ENCODE peak calls at places on chromosomes 1 and 21, in four cellular contexts. O is HepG2, C is GM12878, I is K562. S is an unnamed sample.

GRCh38 chr1:239952348-239953307 is 139.1 kb upstream of the FMN2 start:
- DNase-seq in C (no peak), O (peak; percentile 29), I (peak; percentile 23), S (peak; percentile 63)

GRCh38 chr1:34753163-34753562 is 1.7 kb upstream of the GJB5 start:
- DNase-seq in I (no peak), C (no peak), O (no peak), S (no peak)

GRCh38 chr1:209808059-209808494 is 2.1 kb upstream of the IRF6 start:
- DNase-seq in O (peak; percentile 15), C (no peak), I (peak; percentile 72), S (no peak)

GRCh38 chr1:6724517-6725141 is 23.0 kb upstream of the DNAJC11 start:
- DNase-seq in C (no peak), O (peak; percentile 92), I (no peak), S (no peak)

GRCh38 chr1:154694995-154695394 is 87.0 kb upstream of the ADAR start:
- DNase-seq in C (no peak), I (no peak), O (no peak), S (no peak)

GRCh38 chr1:87202922-87203655 is 125.6 kb upstream of the LMO4 start:
- DNase-seq in I (no peak), O (no peak), C (peak; percentile 69), S (no peak)

GRCh38 chr1:212119397-212119837 is 83.9 kb downstream of the DTL start:
- DNase-seq in O (no peak), I (no peak), C (no peak), S (no peak)

GRCh38 chr1:163315773-163316374 is 5.9 kb upstream of the NUF2 start:
- DNase-seq in C (no peak), I (no peak), O (peak; percentile 31), S (peak; percentile 12)

GRCh38 chr21:33761104-33762036 is 119.1 kb downstream of the ITSN1 start:
- DNase-seq in I (peak; percentile 59), C (no peak), O (peak; percentile 73), S (peak; percentile 72)

GRCh38 chr21:40732243-40732642 is 114.7 kb downstream of the DSCAM start:
- DNase-seq in I (no peak), O (no peak), C (no peak), S (no peak)

GRCh38 chr1:10910490-10911273 is 101.8 kb upstream of the TARDBP start:
- DNase-seq in I (no peak), O (peak; percentile 16), C (no peak), S (no peak)

GRCh38 chr1:180353930-180354329 is 123.9 kb downstream of the LHX4 start:
- DNase-seq in C (no peak), O (no peak), I (no peak), S (no peak)

GRCh38 chr21:44846201-44846484 is 27.3 kb downstream of the PTTG1IP start:
- DNase-seq in C (no peak), O (no peak), I (no peak), S (no peak)

GRCh38 chr1:45929257-45929687 is 125.9 kb downstream of the MAST2 start:
- DNase-seq in I (no peak), O (peak; percentile 26), C (no peak), S (peak; percentile 12)

GRCh38 chr21:43373387-43374227 is 53.3 kb downstream of the SIK1 start:
- DNase-seq in O (no peak), C (no peak), I (no peak), S (no peak)

GRCh38 chr1:167473761-167474160 is 44.6 kb downstream of the CD247 start:
- DNase-seq in C (no peak), O (no peak), I (no peak), S (no peak)

GRCh38 chr1:21396516-21396915 is 43.4 kb upstream of the NBPF3 start:
- DNase-seq in I (no peak), C (no peak), O (no peak), S (no peak)

GRCh38 chr21:27300770-27301169 is 333.9 kb upstream of the ADAMTS5 start:
- DNase-seq in O (no peak), C (no peak), I (no peak), S (no peak)

GRCh38 chr21:45324430-45325205 is 36.9 kb upstream of the POFUT2 start:
- DNase-seq in I (no peak), O (no peak), C (no peak), S (no peak)

GRCh38 chr21:42684109-42684916 is 30.9 kb downstream of the PDE9A start:
- DNase-seq in C (no peak), O (no peak), I (no peak), S (no peak)

GRCh38 chr1:166155108-166155507 is 11.7 kb downstream of the FAM78B start:
- DNase-seq in C (no peak), O (no peak), I (no peak), S (no peak)

GRCh38 chr1:77387553-77387952 is 105.7 kb downstream of the AK5 start:
- DNase-seq in I (no peak), C (no peak), O (no peak), S (no peak)

GRCh38 chr1:164440222-164440621 is 118.8 kb upstream of the PBX1 start:
- DNase-seq in I (no peak), C (no peak), O (no peak), S (peak; percentile 46)

GRCh38 chr1:83860506-83861221 is 138.3 kb downstream of the TTLL7 start:
- DNase-seq in I (peak; percentile 52), O (peak; percentile 27), C (no peak), S (peak; percentile 69)

GRCh38 chr21:35512321-35512720 is 463.2 kb upstream of the RUNX1 start:
- DNase-seq in C (no peak), O (no peak), I (no peak), S (no peak)

GRCh38 chr21:35682874-35683549 is 377.3 kb downstream of the SETD4 start:
- DNase-seq in C (no peak), O (no peak), I (no peak), S (no peak)

GRCh38 chr1:45913183-45913924 is 109.9 kb downstream of the MAST2 start:
- DNase-seq in O (no peak), I (no peak), C (no peak), S (peak; percentile 18)

GRCh38 chr1:110870721-110871388 is 2.1 kb upstream of the CD53 start:
- DNase-seq in O (no peak), C (no peak), I (no peak), S (no peak)

GRCh38 chr1:178107823-178108222 is 13.9 kb downstream of the RASAL2 start:
- DNase-seq in C (no peak), I (no peak), O (no peak), S (no peak)

GRCh38 chr1:45337630-45338320 is 2.2 kb upstream of the TOE1 start:
- DNase-seq in C (no peak), I (no peak), O (no peak), S (no peak)

GRCh38 chr1:90821152-90821792 is 104.2 kb upstream of the BARHL2 start:
- DNase-seq in I (no peak), C (no peak), O (peak; percentile 4), S (no peak)

GRCh38 chr1:3444736-3445135 is 9.7 kb upstream of the ARHGEF16 start:
- DNase-seq in C (no peak), O (no peak), I (no peak), S (no peak)

GRCh38 chr1:228249508-228250305 is 41.9 kb downstream of the OBSCN start:
- DNase-seq in O (no peak), I (no peak), C (no peak), S (no peak)

GRCh38 chr1:233025156-233025555 is 74.7 kb downstream of the NTPCR start:
- DNase-seq in I (no peak), O (peak; percentile 18), C (no peak), S (peak; percentile 55)

GRCh38 chr1:187733234-187733633 is 904.5 kb downstream of the PLA2G4A start:
- DNase-seq in C (no peak), I (no peak), O (no peak), S (no peak)

GRCh38 chr1:241130881-241131280 is 226.1 kb downstream of the RGS7 start:
- DNase-seq in O (no peak), C (no peak), I (no peak), S (no peak)

GRCh38 chr21:16563795-16564194 is 834.0 kb downstream of the USP25 start:
- DNase-seq in I (no peak), O (peak; percentile 51), C (no peak), S (no peak)

GRCh38 chr1:74773540-74773939 is 40.6 kb downstream of the TYW3 start:
- DNase-seq in I (no peak), C (no peak), O (no peak), S (no peak)

DNA sequence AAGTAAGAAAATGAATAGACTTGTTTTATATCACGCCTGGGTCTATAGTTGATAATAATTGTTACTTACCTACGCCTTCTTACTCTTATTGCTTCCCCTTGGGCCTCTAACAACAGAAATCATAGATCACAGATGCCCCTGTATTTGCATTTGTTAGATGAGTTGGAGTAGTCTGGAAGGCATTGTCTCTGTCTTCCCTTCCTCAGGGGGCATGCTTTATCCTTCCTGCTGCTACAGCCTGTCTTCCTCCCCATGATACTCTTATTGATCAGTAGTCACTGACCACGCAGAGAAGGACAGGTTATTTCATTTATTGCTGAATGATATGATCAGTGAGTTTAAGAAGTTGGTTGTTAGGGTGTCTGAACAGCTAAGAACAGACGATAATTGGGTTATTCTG is 98.4 kb downstream of the DNM3 start:
- DNase-seq in C (no peak), O (no peak), I (no peak), S (no peak)
- TF ChIP-seq TARDBP in C (no peak), O (no peak), I (no peak), S (no peak)

DNA sequence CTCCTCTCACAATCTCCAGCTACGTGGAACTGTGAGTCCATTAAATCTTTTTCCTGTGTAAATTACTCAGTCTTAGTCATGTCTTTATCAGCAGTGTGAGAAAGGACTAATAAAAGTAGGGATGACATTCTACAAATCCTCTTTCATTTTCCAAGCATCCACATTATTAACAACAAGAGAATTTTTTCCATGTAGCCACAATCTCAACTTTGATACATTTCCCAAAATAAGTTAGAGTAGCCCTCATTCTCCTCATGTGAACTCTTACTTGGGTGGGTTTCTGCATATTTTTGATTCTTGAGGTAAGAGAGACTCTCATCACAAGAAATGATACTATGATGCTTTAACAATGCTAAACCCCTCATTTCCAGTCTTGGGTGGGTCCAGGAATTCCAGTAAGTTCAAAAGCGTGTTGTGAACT is 52.8 kb downstream of the TNFSF18 start:
- DNase-seq in C (no peak), O (no peak), I (no peak), S (no peak)
- TF ChIP-seq FOXM1 in C (no peak), O (no peak), I (no peak), S (no peak)

DNA sequence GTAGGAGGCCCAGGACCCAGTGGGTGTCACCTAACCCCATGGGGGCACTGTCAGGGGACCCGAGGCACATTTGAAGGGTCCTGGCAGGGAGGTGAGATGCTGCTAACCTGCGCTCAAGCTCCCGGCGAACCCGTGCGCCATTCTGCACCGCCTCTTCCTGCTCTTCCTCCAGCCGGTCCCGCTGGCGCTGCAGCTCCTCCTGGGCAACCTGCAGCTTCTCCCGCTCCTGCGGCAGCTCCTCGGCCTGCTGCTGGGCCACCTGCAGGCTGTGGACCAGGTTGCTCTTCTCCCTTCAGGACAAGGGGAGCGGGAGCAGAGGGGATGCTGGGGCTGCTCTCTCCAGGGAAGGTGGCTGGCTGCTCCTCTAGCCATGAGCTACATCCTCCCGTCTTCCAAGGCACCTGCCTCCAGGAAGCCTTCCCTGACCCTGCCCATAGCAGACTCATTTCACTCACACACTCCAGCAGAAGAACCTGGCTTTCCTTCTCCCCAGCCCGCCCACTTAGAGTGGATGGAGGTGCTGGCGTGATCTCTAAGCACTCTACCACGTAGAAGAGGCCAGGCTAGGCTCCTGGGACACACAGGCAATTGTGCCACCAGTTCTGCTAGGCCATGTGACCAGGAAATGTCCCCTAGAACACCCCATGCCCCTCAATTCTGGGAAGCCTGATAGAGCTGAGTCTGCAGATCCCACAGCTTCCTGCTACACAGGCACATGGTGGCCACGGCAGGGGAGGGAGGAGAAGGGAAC is 15.2 kb upstream of the NBPF1 start:
- DNase-seq in C (no peak), O (no peak), I (peak; percentile 47), S (no peak)
- TF ChIP-seq SP1 in C (no peak), O (no peak), I (no peak), S (no peak)

GRCh38 chr1:53484705-53485477 is 25.7 kb downstream of the DMRTB1 start:
- DNase-seq in I (no peak), C (no peak), O (no peak), S (no peak)
- TF ChIP-seq TARDBP in I (no peak), C (no peak), O (no peak), S (no peak)